ENCODE peak calls at places on chromosomes 3 and 15, in four cellular contexts. Z is H9, L is mesenchymal stem cell, V is H1. N is an unnamed sample.

GRCh38 chr15:55917881-55918296 is 75.5 kb downstream of the NEDD4 start:
- DNase-seq in Z (no peak), L (peak), V (no peak), N (no peak)

GRCh38 chr15:70582143-70582945 is 181.0 kb downstream of the UACA start:
- DNase-seq in Z (no peak), L (no peak), V (no peak), N (no peak)

GRCh38 chr15:34793071-34793470 is 2.3 kb downstream of the ACTC1 start:
- DNase-seq in Z (no peak), L (no peak), V (no peak), N (no peak)

GRCh38 chr3:31196881-31197364 is 302.5 kb upstream of the GADL1 start:
- DNase-seq in Z (peak), L (peak), V (no peak), N (no peak)

GRCh38 chr3:196073188-196073838 is 8.6 kb downstream of the TFRC start:
- DNase-seq in Z (peak), L (peak), V (peak), N (peak)

GRCh38 chr3:33186524-33187367 is 31.9 kb downstream of the SUSD5 start:
- DNase-seq in Z (no peak), L (peak), V (no peak), N (no peak)

GRCh38 chr15:70498096-70498626 is 265.2 kb downstream of the UACA start:
- DNase-seq in Z (no peak), L (no peak), V (no peak), N (no peak)

GRCh38 chr3:51354172-51354571 is 30.9 kb upstream of the MANF start:
- DNase-seq in Z (no peak), L (no peak), V (no peak), N (no peak)

GRCh38 chr15:89912145-89912673 is 543 bp downstream of the ARPIN start:
- DNase-seq in Z (peak), L (peak), V (peak), N (peak)

GRCh38 chr15:69107025-69107620 is 53.3 kb upstream of the GLCE start:
- DNase-seq in Z (no peak), L (no peak), V (no peak), N (no peak)

GRCh38 chr3:139552632-139553335 is 13.2 kb upstream of the RBP1 start:
- DNase-seq in Z (no peak), L (no peak), V (no peak), N (no peak)

GRCh38 chr3:120472121-120472844 is 21.5 kb upstream of the FSTL1 start:
- DNase-seq in Z (no peak), L (no peak), V (no peak), N (no peak)

GRCh38 chr15:63503739-63504246 is 600 bp upstream of the USP3 start:
- DNase-seq in Z (peak), L (peak), V (no peak), N (no peak)

GRCh38 chr15:90686435-90687218 is 30.5 kb upstream of the BLM start:
- DNase-seq in Z (no peak), L (no peak), V (no peak), N (no peak)

GRCh38 chr3:73056365-73057150 is 4.9 kb upstream of the EBLN2 start:
- DNase-seq in Z (no peak), L (peak), V (no peak), N (no peak)

GRCh38 chr3:156918746-156919145 is 92.6 kb downstream of the LEKR1 start:
- DNase-seq in Z (no peak), L (no peak), V (no peak), N (no peak)

GRCh38 chr3:149021830-149022229 is 30.5 kb downstream of the GYG1 start:
- DNase-seq in Z (no peak), L (no peak), V (no peak), N (no peak)

GRCh38 chr3:190504354-190505125 is 9.3 kb upstream of the IL1RAP start:
- DNase-seq in Z (no peak), L (no peak), V (no peak), N (no peak)

GRCh38 chr15:79283252-79284048 is 928 bp downstream of the ANKRD34C start:
- DNase-seq in Z (peak), L (peak), V (peak), N (peak)

GRCh38 chr3:176633511-176633910 is 563.8 kb downstream of the TBL1XR1 start:
- DNase-seq in Z (peak), L (no peak), V (no peak), N (peak)

GRCh38 chr15:100686021-100686724 is 83.8 kb downstream of the ASB7 start:
- DNase-seq in Z (peak), L (no peak), V (no peak), N (no peak)

GRCh38 chr3:194522579-194523046 is 35.8 kb upstream of the ATP13A3 start:
- DNase-seq in Z (no peak), L (peak), V (no peak), N (no peak)

GRCh38 chr15:59611277-59612260 is at the start of gene GCNT3:
- DNase-seq in Z (no peak), L (peak), V (no peak), N (no peak)

GRCh38 chr3:102000620-102001209 is 151.4 kb downstream of the NFKBIZ start:
- DNase-seq in Z (no peak), L (no peak), V (no peak), N (no peak)

GRCh38 chr15:51708013-51708412 is 26.7 kb downstream of the SCG3 start:
- DNase-seq in Z (no peak), L (no peak), V (no peak), N (no peak)

GRCh38 chr15:71443538-71443937 is 328.3 kb downstream of the THSD4 start:
- DNase-seq in Z (peak), L (peak), V (peak), N (peak)

GRCh38 chr3:63354160-63354559 is 76.1 kb downstream of the SYNPR start:
- DNase-seq in Z (no peak), L (no peak), V (no peak), N (no peak)

GRCh38 chr15:75578206-75578947 is 738 bp downstream of the PTPN9 start:
- DNase-seq in Z (peak), L (no peak), V (peak), N (peak)

GRCh38 chr3:185103359-185104127 is 49.3 kb downstream of the C3orf70 start:
- DNase-seq in Z (no peak), L (no peak), V (no peak), N (no peak)
- H3K9ac ChIP-seq in Z (no peak), L (no peak), V (no peak), N (no peak)

DNA sequence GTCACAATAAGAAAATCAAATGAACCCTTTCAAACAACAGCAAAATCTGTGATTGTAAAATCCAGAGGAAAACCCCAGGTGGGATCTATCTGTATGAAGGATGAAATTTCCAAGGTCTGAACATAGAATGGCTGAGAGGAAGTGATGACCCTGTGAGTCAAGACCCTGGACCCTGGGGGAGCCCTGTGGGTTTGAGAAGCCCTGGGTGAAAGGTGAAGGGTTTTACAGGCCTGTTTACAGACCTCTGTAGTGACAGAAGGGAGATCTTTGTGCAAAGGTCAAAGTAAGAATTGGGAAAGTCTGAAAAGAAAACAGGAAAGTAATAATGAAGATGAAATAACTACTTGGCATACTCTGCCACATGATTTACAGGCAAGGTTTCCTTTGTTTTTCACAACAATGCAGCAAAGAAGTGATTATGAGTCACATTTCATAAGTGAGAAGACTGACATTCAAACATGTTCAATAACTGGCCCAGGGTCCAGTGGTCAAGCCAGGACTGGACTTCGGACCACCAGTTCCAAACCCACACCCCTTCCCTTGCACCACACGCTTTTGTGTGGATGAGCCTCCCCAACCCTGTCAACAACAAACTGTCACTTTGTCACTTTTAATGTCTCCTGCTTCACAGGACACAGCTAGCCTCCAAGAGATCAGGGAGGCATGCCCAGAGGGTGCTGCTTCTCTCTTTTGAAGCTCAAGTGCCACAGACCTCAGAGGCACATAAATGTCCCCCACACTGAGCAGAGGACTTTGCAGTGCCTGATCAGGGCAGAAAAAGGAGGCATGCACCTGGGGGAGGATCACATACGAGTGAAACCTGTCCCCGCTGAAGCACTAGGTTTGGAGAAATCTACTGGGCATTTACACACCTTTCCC is 21.5 kb downstream of the CD86 start:
- DNase-seq in Z (no peak), L (no peak), V (no peak), N (no peak)
- H2BK12ac ChIP-seq in Z (no peak), L (no peak), V (no peak), N (no peak)

DNA sequence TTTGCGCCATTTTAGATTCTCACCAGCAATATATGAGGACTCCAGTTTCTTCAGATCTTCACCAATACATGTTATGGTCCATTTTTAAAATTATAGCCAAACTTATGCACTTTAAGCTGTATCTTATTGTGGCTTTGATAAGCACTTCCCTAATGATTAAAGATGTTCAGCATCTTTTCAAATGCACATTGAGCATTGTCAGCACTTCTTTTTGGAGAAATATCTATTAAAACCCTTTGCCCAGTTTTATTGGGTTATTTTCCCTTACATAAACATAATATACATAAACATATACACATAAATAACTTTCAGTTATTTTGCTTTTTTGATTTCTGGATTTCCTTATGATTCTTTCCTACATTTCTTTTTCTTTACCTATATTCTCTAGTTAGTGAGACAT is 83.8 kb downstream of the ROBO1 start:
- DNase-seq in Z (no peak), L (no peak), V (no peak), N (no peak)
- H3K9ac ChIP-seq in Z (no peak), L (no peak), V (no peak), N (no peak)

GRCh38 chr3:141427764-141428163 is 59.1 kb upstream of the RASA2 start:
- DNase-seq in Z (no peak), L (no peak), V (no peak), N (no peak)
- H2BK12ac ChIP-seq in Z (no peak), L (no peak), V (no peak), N (peak)

GRCh38 chr3:23920151-23920655 is 3.3 kb downstream of the RPL15 start:
- DNase-seq in Z (no peak), L (no peak), V (no peak), N (no peak)
- H3K9ac ChIP-seq in Z (no peak), L (peak), V (no peak), N (no peak)

DNA sequence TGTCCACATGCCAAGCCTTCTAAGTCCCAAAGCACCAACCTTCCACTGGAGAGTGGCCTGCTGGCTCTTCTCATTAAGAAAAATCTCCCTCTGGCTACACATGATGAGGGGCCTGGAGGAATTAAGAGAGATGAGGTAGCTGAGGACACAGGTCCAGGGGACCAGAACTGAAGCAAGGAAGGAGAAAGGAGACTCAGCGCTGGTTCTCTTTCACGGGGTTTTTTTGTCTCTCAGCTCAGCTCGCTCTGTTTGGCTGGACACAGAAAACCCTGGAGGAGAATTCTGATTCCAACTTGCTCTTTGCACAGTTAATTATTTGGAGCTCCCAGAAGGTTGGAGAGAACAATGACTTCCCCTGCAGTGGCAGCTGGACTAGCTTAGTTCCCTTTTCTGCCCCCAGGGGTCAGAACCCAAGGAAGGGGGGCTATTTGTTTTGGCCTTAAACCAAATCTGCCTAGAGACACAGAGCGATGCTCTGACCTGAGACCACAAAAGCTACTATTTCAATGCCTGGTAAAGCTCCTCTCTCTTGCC is 507.6 kb downstream of the FHIT start:
- DNase-seq in Z (peak), L (no peak), V (peak), N (peak)
- H2BK12ac ChIP-seq in Z (no peak), L (no peak), V (no peak), N (no peak)

GRCh38 chr3:136630911-136631310 is 121.3 kb downstream of the STAG1 start:
- DNase-seq in Z (no peak), L (no peak), V (no peak), N (no peak)

GRCh38 chr3:136634821-136635220 is 117.4 kb downstream of the STAG1 start:
- DNase-seq in Z (no peak), L (no peak), V (no peak), N (no peak)

GRCh38 chr3:136631424-136631823 is 120.8 kb downstream of the STAG1 start:
- DNase-seq in Z (no peak), L (no peak), V (no peak), N (no peak)

DNA sequence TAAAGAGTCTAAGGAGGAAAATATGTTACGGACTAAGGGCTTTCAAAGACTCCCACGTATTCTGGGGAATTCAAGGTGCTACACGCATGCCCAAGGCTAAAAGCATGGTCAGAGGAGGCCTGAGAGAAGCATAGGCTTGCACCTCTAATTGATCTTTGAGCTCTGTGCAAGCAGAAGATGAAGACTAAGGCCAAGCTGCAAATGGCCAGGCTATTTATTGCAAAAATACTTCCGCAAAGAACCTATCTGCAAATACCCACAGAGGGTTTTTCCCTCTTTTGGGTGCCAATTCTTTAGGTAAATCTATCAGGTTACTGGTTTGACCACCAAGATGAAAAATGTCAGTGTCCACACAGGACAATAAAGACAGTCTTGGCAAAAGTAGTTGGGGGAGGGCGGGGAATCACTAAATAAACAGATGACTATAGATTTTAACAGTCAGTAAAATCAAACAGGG is 119.5 kb downstream of the STAG1 start:
- DNase-seq in Z (no peak), L (no peak), V (no peak), N (no peak)
- H3K9ac ChIP-seq in Z (no peak), L (no peak), V (no peak), N (no peak)

DNA sequence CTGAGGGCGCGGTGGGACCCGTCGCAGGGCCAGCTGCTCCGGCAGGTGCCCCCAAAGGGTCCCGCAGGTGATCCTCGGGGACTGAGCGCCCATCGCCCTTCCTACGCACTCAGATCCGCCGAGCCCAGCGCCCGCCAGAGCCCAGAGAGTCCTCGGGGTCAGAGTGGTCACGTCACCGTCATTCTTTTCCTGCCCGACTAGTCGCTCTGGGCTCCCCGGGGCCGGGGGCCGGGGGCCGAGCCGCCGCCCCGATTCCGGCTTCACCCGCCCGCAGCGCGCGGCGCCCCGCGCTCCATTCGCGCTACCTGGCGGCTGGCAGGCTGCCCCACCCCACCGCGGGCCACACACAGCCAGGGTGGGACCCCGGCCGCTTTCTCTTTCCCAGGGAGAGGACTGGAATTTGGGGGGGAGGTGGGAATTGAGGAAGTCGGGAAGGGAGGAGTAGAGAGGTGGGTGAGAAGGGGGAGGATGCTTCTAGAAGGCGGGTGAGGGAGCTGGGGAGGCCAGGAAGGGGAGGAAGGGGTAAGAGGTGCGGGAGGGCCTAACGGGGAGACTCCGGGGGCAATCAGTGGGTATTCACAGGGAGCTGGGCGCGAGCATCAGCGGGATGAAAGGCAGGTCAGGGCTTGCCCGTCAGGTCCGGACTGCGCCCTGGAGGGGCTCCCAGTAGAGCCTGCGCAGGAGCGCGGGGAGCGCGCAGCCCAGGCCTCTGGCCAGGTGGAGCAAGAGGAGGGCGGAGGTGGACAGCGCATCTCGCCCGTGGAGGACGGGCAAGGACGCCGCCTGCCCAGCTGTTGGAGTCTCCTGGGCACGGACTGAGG is 36.0 kb upstream of the EPHB3 start:
- DNase-seq in Z (peak), L (peak), V (peak), N (peak)
- H2BK12ac ChIP-seq in Z (no peak), L (no peak), V (peak), N (peak)

GRCh38 chr3:126546013-126546412 is 12.7 kb downstream of the C3orf22 start:
- DNase-seq in Z (no peak), L (no peak), V (no peak), N (no peak)
- H3K9ac ChIP-seq in Z (no peak), L (no peak), V (no peak), N (no peak)